ENCODE peak calls at places on chromosomes 7 and 10, in six cellular contexts. One of them, this sample, is unnamed.
A peak's percentile ranks its signal among the peaks of the same experiment; 100 is the strongest.

GRCh38 chr10:43693602-43694001 is 44.9 kb upstream of the ZNF32 start:
- DNase-seq in Right ventricle myocardium superior: no peak
- DNase-seq in left cardiac atrium: no peak
- DNase-seq in H54: no peak
- DNase-seq in GM06990: no peak
- DNase-seq in stimulated activated CD4-positive, alpha-beta T cell treated with anti-CD3 and anti-CD28 coated beads, Interleukin-15, amount 100 ng/mL, for 1 hour: no peak
- DNase-seq in this sample: no peak

GRCh38 chr10:1057106-1057657 is 997 bp downstream of the WDR37 start:
- DNase-seq in Right ventricle myocardium superior: peak; percentile 45
- DNase-seq in left cardiac atrium: no peak
- DNase-seq in stimulated activated CD4-positive, alpha-beta T cell treated with anti-CD3 and anti-CD28 coated beads, Interleukin-15, amount 100 ng/mL, for 1 hour: no peak
- DNase-seq in GM06990: no peak
- DNase-seq in H54: no peak
- DNase-seq in this sample: no peak

GRCh38 chr7:82507976-82508677 is 64.5 kb upstream of the CACNA2D1 start:
- DNase-seq in stimulated activated CD4-positive, alpha-beta T cell treated with anti-CD3 and anti-CD28 coated beads, Interleukin-15, amount 100 ng/mL, for 1 hour: no peak
- DNase-seq in Right ventricle myocardium superior: no peak
- DNase-seq in left cardiac atrium: no peak
- DNase-seq in GM06990: no peak
- DNase-seq in H54: no peak
- DNase-seq in this sample: no peak

GRCh38 chr7:101784275-101785127 is 32.9 kb upstream of the CUX1 start:
- DNase-seq in GM06990: no peak
- DNase-seq in stimulated activated CD4-positive, alpha-beta T cell treated with anti-CD3 and anti-CD28 coated beads, Interleukin-15, amount 100 ng/mL, for 1 hour: no peak
- DNase-seq in left cardiac atrium: no peak
- DNase-seq in Right ventricle myocardium superior: no peak
- DNase-seq in H54: no peak
- DNase-seq in this sample: no peak

GRCh38 chr10:11074536-11075267 is 57.0 kb downstream of the CELF2 start:
- DNase-seq in H54: no peak
- DNase-seq in left cardiac atrium: no peak
- DNase-seq in Right ventricle myocardium superior: no peak
- DNase-seq in GM06990: peak; percentile 34
- DNase-seq in stimulated activated CD4-positive, alpha-beta T cell treated with anti-CD3 and anti-CD28 coated beads, Interleukin-15, amount 100 ng/mL, for 1 hour: no peak
- DNase-seq in this sample: no peak

GRCh38 chr7:142722289-142722794 is 26.9 kb upstream of the PRSS1 start:
- DNase-seq in Right ventricle myocardium superior: no peak
- DNase-seq in stimulated activated CD4-positive, alpha-beta T cell treated with anti-CD3 and anti-CD28 coated beads, Interleukin-15, amount 100 ng/mL, for 1 hour: no peak
- DNase-seq in left cardiac atrium: no peak
- DNase-seq in H54: no peak
- DNase-seq in GM06990: no peak
- DNase-seq in this sample: no peak

GRCh38 chr7:98569606-98570337 is 47.3 kb upstream of the NPTX2 start:
- DNase-seq in Right ventricle myocardium superior: peak; percentile 41
- DNase-seq in stimulated activated CD4-positive, alpha-beta T cell treated with anti-CD3 and anti-CD28 coated beads, Interleukin-15, amount 100 ng/mL, for 1 hour: no peak
- DNase-seq in H54: no peak
- DNase-seq in GM06990: no peak
- DNase-seq in left cardiac atrium: peak; percentile 22
- DNase-seq in this sample: no peak

GRCh38 chr7:67595421-67595820 is 598.8 kb downstream of the TYW1 start:
- DNase-seq in H54: no peak
- DNase-seq in GM06990: no peak
- DNase-seq in Right ventricle myocardium superior: no peak
- DNase-seq in stimulated activated CD4-positive, alpha-beta T cell treated with anti-CD3 and anti-CD28 coated beads, Interleukin-15, amount 100 ng/mL, for 1 hour: no peak
- DNase-seq in left cardiac atrium: no peak
- DNase-seq in this sample: no peak

GRCh38 chr7:111931016-111931517 is 275.1 kb downstream of the DOCK4 start:
- DNase-seq in GM06990: no peak
- DNase-seq in stimulated activated CD4-positive, alpha-beta T cell treated with anti-CD3 and anti-CD28 coated beads, Interleukin-15, amount 100 ng/mL, for 1 hour: no peak
- DNase-seq in H54: no peak
- DNase-seq in left cardiac atrium: no peak
- DNase-seq in Right ventricle myocardium superior: no peak
- DNase-seq in this sample: no peak

GRCh38 chr7:50751136-50751535 is 31.6 kb downstream of the GRB10 start:
- DNase-seq in Right ventricle myocardium superior: no peak
- DNase-seq in GM06990: no peak
- DNase-seq in stimulated activated CD4-positive, alpha-beta T cell treated with anti-CD3 and anti-CD28 coated beads, Interleukin-15, amount 100 ng/mL, for 1 hour: no peak
- DNase-seq in H54: no peak
- DNase-seq in left cardiac atrium: no peak
- DNase-seq in this sample: no peak

GRCh38 chr7:23235688-23236280 is 10.8 kb upstream of the GPNMB start:
- DNase-seq in H54: peak; percentile 61
- DNase-seq in Right ventricle myocardium superior: peak; percentile 51
- DNase-seq in GM06990: no peak
- DNase-seq in stimulated activated CD4-positive, alpha-beta T cell treated with anti-CD3 and anti-CD28 coated beads, Interleukin-15, amount 100 ng/mL, for 1 hour: no peak
- DNase-seq in left cardiac atrium: no peak
- DNase-seq in this sample: no peak